ENCODE peak calls at places on chromosomes 6 and 20, in four cellular contexts. One of them, this sample, is unnamed.
A peak's percentile ranks its signal among the peaks of the same experiment; 100 is the strongest.

GRCh38 chr6:144285798-144286502 is 815 bp downstream of the UTRN start:
- DNase-seq in lower lobe of right lung: peak; percentile 88
- DNase-seq in Peyer's patch: peak; percentile 73
- DNase-seq in neural progenitor cell: peak; percentile 71
- DNase-seq in this sample: peak; percentile 63

GRCh38 chr20:24488064-24488799 is 18.8 kb downstream of the SYNDIG1 start:
- DNase-seq in neural progenitor cell: no peak
- DNase-seq in lower lobe of right lung: no peak
- DNase-seq in Peyer's patch: no peak
- DNase-seq in this sample: no peak

GRCh38 chr20:23148721-23149570 is 62.8 kb upstream of the CD93 start:
- DNase-seq in lower lobe of right lung: no peak
- DNase-seq in neural progenitor cell: no peak
- DNase-seq in Peyer's patch: no peak
- DNase-seq in this sample: no peak

GRCh38 chr6:85747654-85748053 is 105.0 kb upstream of the SYNCRIP start:
- DNase-seq in Peyer's patch: no peak
- DNase-seq in lower lobe of right lung: no peak
- DNase-seq in neural progenitor cell: no peak
- DNase-seq in this sample: no peak

GRCh38 chr6:78831492-78831891 is 35.9 kb upstream of the IRAK1BP1 start:
- DNase-seq in lower lobe of right lung: no peak
- DNase-seq in neural progenitor cell: no peak
- DNase-seq in Peyer's patch: no peak
- DNase-seq in this sample: peak; percentile 20

GRCh38 chr6:81480139-81480538 is 272.3 kb downstream of the TENT5A start:
- DNase-seq in neural progenitor cell: no peak
- DNase-seq in Peyer's patch: no peak
- DNase-seq in lower lobe of right lung: no peak
- DNase-seq in this sample: no peak

GRCh38 chr6:83365931-83366330 is 64.9 kb downstream of the ME1 start:
- DNase-seq in lower lobe of right lung: no peak
- DNase-seq in Peyer's patch: no peak
- DNase-seq in neural progenitor cell: no peak
- DNase-seq in this sample: no peak

GRCh38 chr6:136790411-136791295 is 1.6 kb downstream of the MAP3K5 start:
- DNase-seq in neural progenitor cell: no peak
- DNase-seq in lower lobe of right lung: no peak
- DNase-seq in Peyer's patch: no peak
- DNase-seq in this sample: no peak

GRCh38 chr6:98929498-98930060 is 18.2 kb downstream of the FBXL4 start:
- DNase-seq in lower lobe of right lung: no peak
- DNase-seq in neural progenitor cell: no peak
- DNase-seq in Peyer's patch: no peak
- DNase-seq in this sample: no peak

GRCh38 chr6:25144919-25145318 is 134.3 kb upstream of the CARMIL1 start:
- DNase-seq in neural progenitor cell: no peak
- DNase-seq in lower lobe of right lung: no peak
- DNase-seq in Peyer's patch: no peak
- DNase-seq in this sample: no peak

GRCh38 chr20:9206486-9206885 is 137.6 kb downstream of the PLCB4 start:
- DNase-seq in Peyer's patch: no peak
- DNase-seq in lower lobe of right lung: no peak
- DNase-seq in neural progenitor cell: no peak
- DNase-seq in this sample: no peak

GRCh38 chr20:13638162-13638495 is 603 bp downstream of the TASP1 start:
- DNase-seq in lower lobe of right lung: no peak
- DNase-seq in Peyer's patch: no peak
- DNase-seq in neural progenitor cell: peak; percentile 38
- DNase-seq in this sample: no peak

GRCh38 chr20:63351380-63351700 is 9.8 kb downstream of the CHRNA4 start:
- DNase-seq in lower lobe of right lung: no peak
- DNase-seq in Peyer's patch: no peak
- DNase-seq in neural progenitor cell: no peak
- DNase-seq in this sample: no peak

GRCh38 chr6:111743859-111744692 is 129.2 kb downstream of the FYN start:
- DNase-seq in Peyer's patch: no peak
- DNase-seq in neural progenitor cell: no peak
- DNase-seq in lower lobe of right lung: no peak
- DNase-seq in this sample: no peak

GRCh38 chr6:37473364-37474095 is 26.2 kb downstream of the CCDC167 start:
- DNase-seq in lower lobe of right lung: no peak
- DNase-seq in Peyer's patch: no peak
- DNase-seq in neural progenitor cell: no peak
- DNase-seq in this sample: no peak

GRCh38 chr6:39902136-39902535 is 32.1 kb downstream of the MOCS1 start:
- DNase-seq in neural progenitor cell: no peak
- DNase-seq in lower lobe of right lung: no peak
- DNase-seq in Peyer's patch: no peak
- DNase-seq in this sample: no peak

GRCh38 chr6:159879829-159880228 is 11.0 kb upstream of the MAS1 start:
- DNase-seq in lower lobe of right lung: no peak
- DNase-seq in Peyer's patch: no peak
- DNase-seq in neural progenitor cell: no peak
- DNase-seq in this sample: no peak

GRCh38 chr20:49892260-49893216 is 22.8 kb downstream of the SPATA2 start:
- DNase-seq in lower lobe of right lung: peak; percentile 32
- DNase-seq in neural progenitor cell: no peak
- DNase-seq in Peyer's patch: no peak
- DNase-seq in this sample: no peak

GRCh38 chr6:47252636-47253035 is 57.1 kb downstream of the TNFRSF21 start:
- DNase-seq in lower lobe of right lung: no peak
- DNase-seq in Peyer's patch: no peak
- DNase-seq in neural progenitor cell: no peak
- DNase-seq in this sample: no peak

DNA sequence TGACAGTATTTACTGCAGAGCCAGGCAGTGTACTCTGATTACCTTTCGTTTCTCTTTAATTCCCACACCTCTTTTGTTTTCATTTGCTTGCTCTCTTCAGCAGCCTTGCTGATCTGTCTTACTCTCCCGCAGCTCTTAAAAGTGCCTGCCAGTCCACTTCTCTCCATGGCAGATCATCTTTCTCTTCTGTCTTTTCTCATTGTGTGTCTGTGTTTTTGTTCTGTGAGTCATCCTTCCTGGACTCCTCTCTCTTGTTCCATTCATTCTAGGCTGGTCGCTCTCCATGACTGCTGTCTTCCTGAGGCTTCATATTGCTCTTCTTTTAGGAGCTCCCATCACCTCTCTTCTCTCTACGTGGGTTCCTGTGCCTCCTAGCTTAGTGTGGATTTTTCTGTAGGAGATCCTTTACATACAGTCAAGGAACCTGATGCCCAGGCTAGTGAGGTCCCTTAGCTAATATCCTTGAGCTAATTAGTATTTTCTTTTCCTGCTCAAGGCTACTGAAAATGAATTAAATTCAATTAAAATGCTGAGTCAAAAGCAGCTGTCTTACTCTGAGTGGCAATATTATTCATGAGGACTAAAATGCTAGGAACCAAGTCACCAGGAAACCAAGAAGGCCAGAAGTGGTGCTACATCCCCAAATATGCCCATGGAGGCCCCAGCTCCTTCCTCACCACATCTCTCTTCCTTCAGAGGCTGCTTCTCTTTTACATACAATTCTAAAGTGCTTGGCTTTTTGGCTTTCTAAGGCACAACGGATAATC is 86.1 kb downstream of the SLX4IP start:
- DNase-seq in lower lobe of right lung: no peak
- DNase-seq in neural progenitor cell: peak; percentile 17
- DNase-seq in Peyer's patch: no peak
- DNase-seq in this sample: no peak
- H3K4me1 ChIP-seq in lower lobe of right lung: no peaks in the 10 kb centered on the region
- H3K4me1 ChIP-seq in neural progenitor cell: peaks cover 40% of the 10 kb centered on the region
- H3K4me1 ChIP-seq in Peyer's patch: no peaks in the 10 kb centered on the region
- H3K4me1 ChIP-seq in this sample: peaks cover 3% of the 10 kb centered on the region

GRCh38 chr6:139204978-139205377 is 70.1 kb downstream of the HECA start:
- DNase-seq in Peyer's patch: no peak
- DNase-seq in lower lobe of right lung: no peak
- DNase-seq in neural progenitor cell: no peak
- DNase-seq in this sample: no peak

GRCh38 chr6:139205843-139206242 is 71.0 kb downstream of the HECA start:
- DNase-seq in lower lobe of right lung: no peak
- DNase-seq in Peyer's patch: no peak
- DNase-seq in neural progenitor cell: no peak
- DNase-seq in this sample: no peak

GRCh38 chr6:139198529-139199303 is 63.8 kb downstream of the HECA start:
- DNase-seq in Peyer's patch: no peak
- DNase-seq in neural progenitor cell: no peak
- DNase-seq in lower lobe of right lung: no peak
- DNase-seq in this sample: no peak

DNA sequence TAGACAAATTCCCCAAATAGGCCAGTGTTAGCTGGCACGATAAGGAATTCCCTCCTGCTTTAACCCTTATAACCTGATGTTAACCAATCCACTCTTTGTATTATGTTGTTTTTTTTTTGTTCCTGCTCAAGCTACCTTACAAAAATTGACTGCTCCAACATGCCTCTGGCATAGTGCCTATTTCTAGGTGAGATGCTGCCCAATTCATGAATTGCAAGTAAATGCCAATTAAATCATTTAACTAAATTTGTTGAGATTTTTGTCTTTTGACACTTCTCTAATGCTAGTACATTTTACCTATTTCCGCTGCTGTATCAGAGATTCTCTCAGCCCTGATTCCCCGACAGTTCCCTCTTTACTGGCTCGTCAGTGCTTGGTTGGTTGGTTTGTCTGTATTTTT is 66.5 kb downstream of the HECA start:
- DNase-seq in Peyer's patch: no peak
- DNase-seq in neural progenitor cell: no peak
- DNase-seq in lower lobe of right lung: no peak
- DNase-seq in this sample: no peak
- TF ChIP-seq CTCF in Peyer's patch: no peak
- TF ChIP-seq CTCF in neural progenitor cell: no peak
- TF ChIP-seq CTCF in lower lobe of right lung: no peak
- TF ChIP-seq CTCF in this sample: no peak

GRCh38 chr6:41694815-41695536 is 40.4 kb downstream of the TFEB start:
- DNase-seq in neural progenitor cell: no peak
- DNase-seq in Peyer's patch: no peak
- DNase-seq in lower lobe of right lung: no peak
- DNase-seq in this sample: no peak

GRCh38 chr6:41698350-41698781 is 37.0 kb downstream of the TFEB start:
- DNase-seq in Peyer's patch: no peak
- DNase-seq in neural progenitor cell: peak; percentile 27
- DNase-seq in lower lobe of right lung: no peak
- DNase-seq in this sample: no peak

GRCh38 chr6:41697902-41698349 is 37.5 kb downstream of the TFEB start:
- DNase-seq in neural progenitor cell: no peak
- DNase-seq in Peyer's patch: no peak
- DNase-seq in lower lobe of right lung: no peak
- DNase-seq in this sample: no peak

GRCh38 chr6:41695825-41696224 is 39.6 kb downstream of the TFEB start:
- DNase-seq in neural progenitor cell: no peak
- DNase-seq in lower lobe of right lung: no peak
- DNase-seq in Peyer's patch: no peak
- DNase-seq in this sample: no peak

DNA sequence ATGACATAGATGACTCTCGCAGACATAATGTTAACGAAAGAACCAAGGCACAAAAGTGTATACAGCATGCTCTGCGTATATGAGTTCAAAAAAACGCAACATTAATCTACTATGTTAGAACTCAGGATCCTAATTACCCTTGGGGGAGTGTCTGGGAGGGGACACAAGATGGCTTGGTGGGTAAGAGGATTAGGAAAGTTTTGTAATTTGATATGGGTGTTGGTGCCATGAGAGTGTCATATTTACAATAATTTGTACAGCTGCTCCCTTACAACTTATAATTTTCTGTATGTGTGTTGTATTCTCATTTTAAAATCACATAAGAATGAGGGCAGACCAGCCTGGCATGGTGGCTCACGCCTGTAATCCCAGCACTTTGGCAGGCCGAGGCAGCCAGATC is 38.6 kb downstream of the TFEB start:
- DNase-seq in lower lobe of right lung: no peak
- DNase-seq in Peyer's patch: no peak
- DNase-seq in neural progenitor cell: no peak
- DNase-seq in this sample: no peak
- H3K27ac ChIP-seq in lower lobe of right lung: no peak overlapping the region
- H3K27ac ChIP-seq in Peyer's patch: no peak overlapping the region
- H3K27ac ChIP-seq in neural progenitor cell: no peak overlapping the region
- H3K27ac ChIP-seq in this sample: no peak overlapping the region

DNA sequence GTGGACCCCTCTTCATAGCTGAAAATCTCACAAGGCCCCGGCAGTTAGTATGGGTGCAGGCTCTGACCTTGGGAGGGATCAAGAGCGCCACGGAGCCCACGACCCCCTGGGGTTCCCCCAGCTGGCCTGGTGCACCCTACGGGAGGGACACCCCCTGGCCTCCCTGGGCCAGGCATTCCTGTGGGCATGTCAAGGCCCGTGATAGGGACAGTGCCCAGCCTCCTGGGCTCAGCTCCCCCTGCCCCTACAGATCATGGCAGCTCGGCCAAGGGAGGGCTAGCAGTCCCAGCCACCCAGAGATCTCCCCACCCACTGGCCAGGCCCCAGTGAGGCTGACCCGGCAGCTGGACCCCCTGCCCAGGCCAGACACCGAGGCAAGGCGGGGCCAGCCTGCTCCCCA is 188.8 kb downstream of the TAF4 start:
- DNase-seq in neural progenitor cell: no peak
- DNase-seq in lower lobe of right lung: no peak
- DNase-seq in Peyer's patch: no peak
- DNase-seq in this sample: no peak
- H3K4me1 ChIP-seq in neural progenitor cell: no peaks in the 10 kb centered on the region
- H3K4me1 ChIP-seq in lower lobe of right lung: no peaks in the 10 kb centered on the region
- H3K4me1 ChIP-seq in Peyer's patch: no peaks in the 10 kb centered on the region
- H3K4me1 ChIP-seq in this sample: no peaks in the 10 kb centered on the region

GRCh38 chr6:105121981-105122380 is 57.8 kb downstream of the POPDC3 start:
- DNase-seq in Peyer's patch: no peak
- DNase-seq in neural progenitor cell: no peak
- DNase-seq in lower lobe of right lung: no peak
- DNase-seq in this sample: no peak

GRCh38 chr6:105116150-105116549 is 63.7 kb downstream of the POPDC3 start:
- DNase-seq in lower lobe of right lung: no peak
- DNase-seq in Peyer's patch: no peak
- DNase-seq in neural progenitor cell: no peak
- DNase-seq in this sample: no peak

DNA sequence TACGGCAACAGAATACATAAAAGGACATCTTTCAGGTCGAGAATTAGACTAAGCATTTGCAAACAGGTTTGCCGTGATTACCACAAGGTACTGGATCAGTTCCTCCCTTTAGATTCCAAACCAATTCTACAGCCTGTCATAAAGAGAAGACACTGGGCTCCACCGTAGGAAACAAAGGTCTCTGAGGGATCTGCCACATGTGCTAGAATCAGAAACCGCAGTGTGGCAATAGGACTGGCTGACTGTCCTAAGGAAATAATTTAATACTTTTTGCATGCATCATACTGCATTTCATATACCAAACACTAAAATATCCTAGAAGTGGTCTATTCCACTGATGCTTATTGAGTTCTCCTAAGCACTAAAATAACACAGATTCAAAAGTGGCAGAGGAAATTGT is 59.2 kb downstream of the POPDC3 start:
- DNase-seq in lower lobe of right lung: no peak
- DNase-seq in Peyer's patch: no peak
- DNase-seq in neural progenitor cell: no peak
- DNase-seq in this sample: no peak
- TF ChIP-seq CTCF in lower lobe of right lung: no peak
- TF ChIP-seq CTCF in Peyer's patch: no peak
- TF ChIP-seq CTCF in neural progenitor cell: no peak
- TF ChIP-seq CTCF in this sample: no peak

GRCh38 chr6:157984165-157984564 is 2.5 kb downstream of the SYNJ2 start:
- DNase-seq in neural progenitor cell: no peak
- DNase-seq in lower lobe of right lung: no peak
- DNase-seq in Peyer's patch: peak; percentile 14
- DNase-seq in this sample: no peak
- H3K27ac ChIP-seq in neural progenitor cell: no peak overlapping the region
- H3K27ac ChIP-seq in lower lobe of right lung: no peak overlapping the region
- H3K27ac ChIP-seq in Peyer's patch: no peak overlapping the region
- H3K27ac ChIP-seq in this sample: no peak overlapping the region

GRCh38 chr6:117955684-117956083 is 48.6 kb downstream of the SLC35F1 start:
- DNase-seq in neural progenitor cell: no peak
- DNase-seq in lower lobe of right lung: no peak
- DNase-seq in Peyer's patch: no peak
- DNase-seq in this sample: no peak
- H3K4me1 ChIP-seq in neural progenitor cell: peaks cover 27% of the 10 kb centered on the region
- H3K4me1 ChIP-seq in lower lobe of right lung: no peaks in the 10 kb centered on the region
- H3K4me1 ChIP-seq in Peyer's patch: no peaks in the 10 kb centered on the region
- H3K4me1 ChIP-seq in this sample: no peaks in the 10 kb centered on the region

This sample was measured in ovary.